ENCODE peak calls at places on chromosomes 1 and 21, in seven cellular contexts. C is cardiac fibroblast, R is nephron progenitor cell, A is omental fat pad, B is HFFc6, F is fibroblast of lung, G is right lobe of liver. H is an unnamed sample.

GRCh38 chr1:44030606-44031050 is 634 bp downstream of the SLC6A9 start:
- DNase-seq in C (peak), R (peak), A (no peak), B (no peak), F (peak), G (no peak), H (peak)

GRCh38 chr1:184025242-184025675 is 12.3 kb downstream of the COLGALT2 start:
- DNase-seq in C (peak), R (no peak), A (no peak), B (peak), F (peak), G (no peak), H (no peak)

GRCh38 chr1:165342588-165342987 is 13.9 kb downstream of the LMX1A start:
- DNase-seq in C (no peak), R (no peak), A (no peak), B (no peak), F (no peak), G (no peak), H (no peak)

GRCh38 chr1:116290085-116290670 is 82.9 kb upstream of the ATP1A1 start:
- DNase-seq in C (no peak), R (no peak), A (no peak), B (peak), F (no peak), G (no peak), H (no peak)

GRCh38 chr1:168689726-168690602 is 39.0 kb downstream of the DPT start:
- DNase-seq in C (peak), R (no peak), A (no peak), B (no peak), F (no peak), G (no peak), H (no peak)

GRCh38 chr1:2611034-2611501 is 21.7 kb downstream of the MMEL1 start:
- DNase-seq in C (peak), R (peak), A (no peak), B (no peak), F (peak), G (peak), H (peak)

GRCh38 chr1:236284291-236284711 is 2.5 kb upstream of the ERO1B start:
- DNase-seq in C (no peak), R (no peak), A (no peak), B (no peak), F (no peak), G (no peak), H (no peak)

GRCh38 chr1:43536196-43536863 is 5.6 kb downstream of the PTPRF start:
- DNase-seq in C (no peak), R (no peak), A (no peak), B (no peak), F (no peak), G (no peak), H (no peak)

GRCh38 chr1:206716519-206717236 is 32.0 kb downstream of the MAPKAPK2 start:
- DNase-seq in C (no peak), R (no peak), A (no peak), B (no peak), F (peak), G (no peak), H (no peak)

GRCh38 chr1:101316801-101317200 is 80.0 kb downstream of the S1PR1 start:
- DNase-seq in C (no peak), R (no peak), A (no peak), B (no peak), F (no peak), G (no peak), H (no peak)

GRCh38 chr1:101312192-101312591 is 75.4 kb downstream of the S1PR1 start:
- DNase-seq in C (no peak), R (no peak), A (no peak), B (no peak), F (no peak), G (no peak), H (no peak)

GRCh38 chr1:101316276-101316675 is 79.5 kb downstream of the S1PR1 start:
- DNase-seq in C (no peak), R (no peak), A (no peak), B (no peak), F (no peak), G (no peak), H (peak)

GRCh38 chr1:101314244-101314643 is 77.4 kb downstream of the S1PR1 start:
- DNase-seq in C (peak), R (no peak), A (no peak), B (peak), F (no peak), G (no peak), H (no peak)

DNA sequence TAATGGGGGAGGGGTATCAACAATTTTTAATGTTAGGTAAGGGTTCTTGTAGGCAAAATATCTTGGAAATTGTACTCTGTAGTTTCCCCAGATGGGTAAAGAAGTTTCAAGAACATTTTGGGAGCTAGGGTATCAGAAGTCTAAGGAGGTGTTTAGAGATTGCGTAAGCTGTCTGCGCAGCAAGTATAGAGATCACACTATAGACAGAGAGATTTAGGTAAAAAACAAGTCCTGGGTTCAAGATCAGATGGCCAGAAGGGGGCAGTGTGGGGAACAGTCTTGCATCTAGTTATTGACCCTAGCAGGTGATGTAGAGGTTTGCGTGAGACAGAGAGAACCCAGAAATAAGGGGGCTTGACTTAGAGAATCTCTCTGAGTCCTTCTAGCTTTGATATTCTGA is 80.8 kb downstream of the S1PR1 start:
- DNase-seq in C (no peak), R (no peak), A (no peak), B (no peak), F (no peak), G (no peak), H (no peak)
- TF ChIP-seq CTCF in C (no peak), R (no peak), A (no peak), B (peak), F (no peak), G (no peak), H (no peak)

DNA sequence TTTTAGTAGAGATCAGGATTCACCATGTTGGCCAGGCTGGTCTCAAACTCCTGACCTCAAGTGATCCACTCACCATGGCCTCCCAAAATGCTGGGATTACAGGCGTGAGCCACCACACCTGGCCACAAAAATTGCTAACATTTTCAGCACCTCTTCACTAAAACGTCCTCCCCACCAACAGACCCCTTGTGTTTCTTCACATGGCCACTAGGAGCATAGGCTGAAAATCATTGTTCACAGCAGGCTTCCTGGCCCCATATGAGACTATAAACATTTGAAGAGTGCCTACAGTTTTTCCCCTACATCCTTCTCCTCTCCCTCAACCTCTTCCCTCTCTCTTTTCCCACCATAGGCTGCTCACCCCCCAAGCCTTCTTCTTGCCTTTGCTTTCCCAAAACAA is 28.0 kb upstream of the SFPQ start:
- DNase-seq in C (peak), R (no peak), A (no peak), B (no peak), F (no peak), G (no peak), H (peak)
- TF ChIP-seq CTCF in C (peak), R (peak), A (no peak), B (peak), F (peak), G (peak), H (peak)

DNA sequence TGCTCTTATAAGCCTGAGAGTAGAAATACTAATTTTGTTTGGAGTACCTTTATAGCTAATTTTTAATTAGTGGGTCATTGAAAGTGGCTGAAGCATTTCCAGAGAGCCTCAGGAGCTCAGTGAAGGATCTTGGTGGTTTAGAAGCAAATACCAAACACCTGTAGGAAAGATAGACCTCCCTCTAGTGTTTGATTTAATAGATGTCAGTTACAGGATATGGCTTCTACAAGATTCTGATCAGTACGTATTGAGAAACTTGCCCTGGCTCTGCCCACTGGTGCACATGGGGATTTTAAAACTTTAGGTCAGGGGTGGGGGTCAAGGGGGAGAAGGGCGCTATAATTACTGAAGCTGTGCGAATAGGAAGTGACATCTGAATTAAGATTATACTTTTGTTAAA is 122.2 kb downstream of the POU2F1 start:
- DNase-seq in C (no peak), R (no peak), A (no peak), B (no peak), F (no peak), G (no peak), H (no peak)
- TF ChIP-seq CTCF in C (no peak), R (no peak), A (no peak), B (peak), F (no peak), G (peak), H (peak)

DNA sequence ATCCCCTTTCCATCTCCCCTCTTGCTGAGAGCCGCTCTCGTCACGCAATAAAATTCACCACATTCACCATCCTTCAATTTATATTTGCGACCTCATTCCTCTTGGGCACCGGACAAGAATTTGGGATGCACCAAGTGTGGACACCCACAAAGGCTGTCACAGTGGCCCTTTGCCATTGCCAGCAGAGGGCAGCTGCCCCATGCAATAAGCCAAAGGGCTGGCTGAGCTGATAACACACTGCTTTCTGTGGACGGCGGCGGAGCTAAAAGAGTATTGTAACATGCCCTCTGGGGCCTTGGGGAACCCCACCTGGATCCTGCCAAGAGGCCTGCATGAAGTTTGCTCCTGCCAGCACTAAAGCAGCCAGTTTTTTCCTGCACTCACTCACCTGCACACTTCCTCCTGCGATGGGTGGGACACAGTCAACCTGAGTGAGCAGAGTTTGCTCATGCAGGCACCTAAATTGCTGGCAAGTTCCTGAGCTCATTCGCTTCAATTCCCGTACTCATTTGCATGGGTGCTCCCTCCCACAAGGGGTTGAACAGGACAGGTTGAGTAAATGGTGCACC is 792.3 kb upstream of the ADAMTS5 start:
- DNase-seq in C (no peak), R (peak), A (no peak), B (no peak), F (no peak), G (peak), H (peak)
- TF ChIP-seq CTCF in C (peak), R (no peak), A (no peak), B (peak), F (no peak), G (peak), H (peak)

DNA sequence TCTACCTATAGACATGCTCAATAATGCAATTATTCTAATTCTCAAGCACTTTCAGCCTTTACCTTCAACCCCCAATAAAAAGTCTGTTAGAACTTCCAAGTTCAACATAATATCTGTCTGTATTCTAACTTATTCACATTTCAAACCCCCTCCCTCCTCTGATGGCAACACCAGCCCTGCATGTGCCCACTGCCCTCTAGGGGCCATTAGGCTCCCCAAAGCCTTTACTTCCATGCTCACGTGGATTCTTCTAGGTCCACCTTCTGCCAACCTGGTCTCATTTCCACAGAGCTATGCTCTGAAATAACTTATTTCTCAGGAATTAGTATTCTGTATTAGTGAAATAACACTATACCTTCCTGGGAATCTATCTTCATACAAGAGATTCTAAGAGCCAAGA is 22.2 kb upstream of the KPRP start:
- DNase-seq in C (no peak), R (no peak), A (no peak), B (no peak), F (no peak), G (no peak), H (no peak)
- TF ChIP-seq CTCF in C (no peak), R (no peak), A (no peak), B (peak), F (peak), G (peak), H (no peak)

DNA sequence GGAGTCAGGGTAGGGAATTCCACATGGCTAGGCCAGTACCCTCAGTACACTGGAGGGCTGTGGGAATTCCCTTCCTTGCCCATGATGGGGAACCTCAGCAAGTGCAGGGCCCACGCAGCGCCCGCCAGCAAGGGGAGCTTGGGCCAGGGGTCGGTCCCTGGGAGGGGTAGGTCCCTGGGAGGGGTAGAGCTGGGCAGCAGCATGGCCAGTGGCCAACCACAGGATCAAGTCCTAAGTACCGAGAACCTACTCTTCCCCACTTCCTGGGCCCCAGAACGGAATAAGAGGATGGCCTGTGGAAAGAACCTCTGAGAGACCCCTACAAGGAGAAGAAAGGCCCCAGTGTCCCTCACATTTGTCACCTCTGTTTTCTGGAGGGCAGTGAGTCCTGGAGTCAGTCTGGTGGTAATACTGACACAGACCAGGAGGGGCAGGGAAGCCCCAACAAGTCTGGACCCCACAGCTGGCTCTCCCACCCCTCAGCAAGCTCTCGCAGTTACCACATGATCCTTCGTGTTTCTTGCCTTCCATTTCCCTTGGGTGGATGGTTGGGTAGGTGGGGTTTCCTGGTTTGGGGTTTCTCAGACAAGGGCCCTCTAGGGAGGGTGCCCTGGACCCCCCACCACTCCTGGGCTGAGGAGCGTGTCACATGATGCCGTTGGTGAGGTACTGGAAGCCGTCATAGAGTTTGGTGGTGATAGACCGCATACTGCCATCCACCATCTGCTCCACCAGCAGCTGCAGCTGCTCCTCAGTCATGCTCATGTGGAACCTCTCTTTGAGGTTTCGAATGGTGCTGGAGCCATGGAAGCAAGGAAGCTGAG is 10.3 kb downstream of the ZNF687 start:
- DNase-seq in C (no peak), R (no peak), A (no peak), B (no peak), F (no peak), G (no peak), H (no peak)
- TF ChIP-seq CTCF in C (peak), R (no peak), A (no peak), B (peak), F (no peak), G (no peak), H (no peak)

DNA sequence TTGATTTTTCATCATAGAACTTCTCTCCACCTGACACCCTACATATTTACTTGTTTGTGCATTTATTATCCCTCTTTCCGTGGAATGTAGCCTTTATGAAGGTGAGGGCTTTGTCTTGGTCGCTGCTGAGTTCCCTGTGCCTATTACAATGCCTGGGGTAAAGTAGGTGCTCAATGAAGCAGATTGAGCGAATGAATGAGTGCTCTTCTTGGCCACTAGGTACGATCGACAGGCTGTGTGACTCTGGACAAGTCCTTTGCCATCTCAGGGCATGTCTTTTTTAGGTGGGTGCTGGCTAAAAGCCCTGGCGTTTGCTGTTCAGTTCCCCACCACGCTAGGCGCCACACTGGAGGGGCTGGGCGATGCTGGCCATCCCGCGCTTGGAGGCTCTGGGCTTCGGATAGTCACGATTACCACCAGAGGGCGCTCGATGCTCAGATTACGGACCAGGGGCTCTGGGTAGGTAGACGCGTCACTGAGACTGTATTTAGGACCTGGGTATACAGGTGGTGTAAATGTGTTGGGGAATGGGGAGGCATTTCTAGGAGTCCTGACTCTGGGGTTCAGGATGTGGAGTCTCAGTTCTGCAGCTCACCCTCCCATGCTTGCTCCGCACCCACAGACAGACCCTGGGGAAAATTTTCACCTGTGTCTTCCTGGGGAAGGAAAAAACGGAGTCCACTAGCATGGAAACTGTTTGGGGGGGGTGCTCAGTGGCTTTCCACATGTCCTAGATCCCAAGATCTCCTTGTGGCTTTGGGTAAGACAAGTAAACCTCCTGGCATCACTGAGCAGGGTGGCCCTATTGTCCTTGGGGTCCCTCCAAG is 71.1 kb upstream of the CSF3R start:
- DNase-seq in C (peak), R (peak), A (no peak), B (peak), F (peak), G (peak), H (peak)
- TF ChIP-seq CTCF in C (peak), R (peak), A (no peak), B (peak), F (peak), G (peak), H (peak)

GRCh38 chr1:22143065-22143514 is at the start of gene WNT4:
- DNase-seq in C (peak), R (peak), A (no peak), B (no peak), F (no peak), G (no peak), H (peak)
- TF ChIP-seq CTCF in C (no peak), R (no peak), A (no peak), B (peak), F (no peak), G (peak), H (peak)